ENCODE peak calls at places on chromosomes 5 and 9, in seven cellular contexts. One of them, this sample, is unnamed.

GRCh38 chr9:129185991-129186390 is 7.9 kb upstream of the IER5L start:
- DNase-seq in heart left ventricle: no peak
- DNase-seq in lung: no peak
- DNase-seq in right lobe of liver: no peak
- DNase-seq in psoas muscle: no peak
- DNase-seq in IMR-90: peak
- DNase-seq in CD4-positive, alpha-beta T cell: no peak
- DNase-seq in this sample: no peak

GRCh38 chr9:128565578-128565977 is 13.2 kb downstream of the SPTAN1 start:
- DNase-seq in heart left ventricle: no peak
- DNase-seq in lung: no peak
- DNase-seq in right lobe of liver: no peak
- DNase-seq in psoas muscle: no peak
- DNase-seq in IMR-90: no peak
- DNase-seq in CD4-positive, alpha-beta T cell: no peak
- DNase-seq in this sample: no peak

GRCh38 chr9:72790934-72791333 is 161.9 kb downstream of the ALDH1A1 start:
- DNase-seq in heart left ventricle: no peak
- DNase-seq in lung: no peak
- DNase-seq in right lobe of liver: no peak
- DNase-seq in psoas muscle: no peak
- DNase-seq in IMR-90: no peak
- DNase-seq in CD4-positive, alpha-beta T cell: no peak
- DNase-seq in this sample: no peak

GRCh38 chr5:123035950-123036390 is 555 bp downstream of the PPIC start:
- DNase-seq in heart left ventricle: peak
- DNase-seq in lung: peak
- DNase-seq in right lobe of liver: peak
- DNase-seq in psoas muscle: peak
- DNase-seq in IMR-90: peak
- DNase-seq in CD4-positive, alpha-beta T cell: no peak
- DNase-seq in this sample: no peak

GRCh38 chr5:76583163-76584047 is 39.8 kb downstream of the F2RL2 start:
- DNase-seq in heart left ventricle: no peak
- DNase-seq in lung: no peak
- DNase-seq in right lobe of liver: no peak
- DNase-seq in psoas muscle: no peak
- DNase-seq in IMR-90: peak
- DNase-seq in CD4-positive, alpha-beta T cell: no peak
- DNase-seq in this sample: no peak

GRCh38 chr5:132488590-132488989 is 2.0 kb downstream of the IRF1 start:
- DNase-seq in heart left ventricle: no peak
- DNase-seq in lung: no peak
- DNase-seq in right lobe of liver: no peak
- DNase-seq in psoas muscle: no peak
- DNase-seq in IMR-90: no peak
- DNase-seq in CD4-positive, alpha-beta T cell: no peak
- DNase-seq in this sample: no peak

GRCh38 chr5:31366941-31367340 is 165.0 kb downstream of the DROSHA start:
- DNase-seq in heart left ventricle: no peak
- DNase-seq in lung: no peak
- DNase-seq in right lobe of liver: no peak
- DNase-seq in psoas muscle: no peak
- DNase-seq in IMR-90: peak
- DNase-seq in CD4-positive, alpha-beta T cell: no peak
- DNase-seq in this sample: no peak

GRCh38 chr5:127998950-127999349 is 84.6 kb upstream of the SLC12A2 start:
- DNase-seq in heart left ventricle: no peak
- DNase-seq in lung: no peak
- DNase-seq in right lobe of liver: no peak
- DNase-seq in psoas muscle: no peak
- DNase-seq in IMR-90: no peak
- DNase-seq in CD4-positive, alpha-beta T cell: no peak
- DNase-seq in this sample: no peak

GRCh38 chr5:78508231-78508765 is 140.3 kb downstream of the LHFPL2 start:
- DNase-seq in heart left ventricle: no peak
- DNase-seq in lung: no peak
- DNase-seq in right lobe of liver: no peak
- DNase-seq in psoas muscle: no peak
- DNase-seq in IMR-90: peak
- DNase-seq in CD4-positive, alpha-beta T cell: no peak
- DNase-seq in this sample: no peak

GRCh38 chr5:173581408-173582197 is 34.8 kb downstream of the BOD1 start:
- DNase-seq in heart left ventricle: no peak
- DNase-seq in lung: peak
- DNase-seq in right lobe of liver: no peak
- DNase-seq in psoas muscle: no peak
- DNase-seq in IMR-90: peak
- DNase-seq in CD4-positive, alpha-beta T cell: peak
- DNase-seq in this sample: no peak

GRCh38 chr5:10689391-10690081 is 71.5 kb downstream of the DAP start:
- DNase-seq in heart left ventricle: no peak
- DNase-seq in lung: no peak
- DNase-seq in right lobe of liver: no peak
- DNase-seq in psoas muscle: no peak
- DNase-seq in IMR-90: peak
- DNase-seq in CD4-positive, alpha-beta T cell: no peak
- DNase-seq in this sample: no peak

GRCh38 chr9:133955821-133956411 is 36.2 kb downstream of the VAV2 start:
- DNase-seq in heart left ventricle: no peak
- DNase-seq in lung: no peak
- DNase-seq in right lobe of liver: no peak
- DNase-seq in psoas muscle: peak
- DNase-seq in IMR-90: peak
- DNase-seq in CD4-positive, alpha-beta T cell: peak
- DNase-seq in this sample: no peak
- TF ChIP-seq CTCF in heart left ventricle: no peak
- TF ChIP-seq CTCF in lung: no peak
- TF ChIP-seq CTCF in right lobe of liver: no peak
- TF ChIP-seq CTCF in psoas muscle: no peak
- TF ChIP-seq CTCF in IMR-90: peak
- TF ChIP-seq CTCF in CD4-positive, alpha-beta T cell: no peak
- TF ChIP-seq CTCF in this sample: peak

DNA sequence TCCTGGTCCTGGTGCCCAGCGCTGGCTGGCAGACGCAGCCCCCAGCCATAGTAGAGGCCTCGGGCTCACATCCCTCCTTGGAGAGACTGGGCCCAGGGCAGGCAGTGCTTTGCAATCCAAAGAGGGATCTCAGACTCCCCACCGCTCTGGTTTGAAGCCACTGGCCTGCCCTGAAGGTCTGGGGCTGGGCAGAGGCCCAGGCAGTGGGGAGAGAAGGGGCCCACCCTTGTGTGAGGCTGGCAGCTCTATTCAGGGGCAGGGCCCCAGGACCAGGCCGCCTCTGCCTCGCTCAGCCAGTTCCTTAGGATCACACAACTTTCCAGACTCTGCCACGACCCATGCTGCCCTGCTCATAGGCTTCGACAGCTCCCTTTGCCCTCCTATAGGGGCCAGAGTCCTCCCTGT is 10.7 kb upstream of the SEC16A start:
- DNase-seq in heart left ventricle: no peak
- DNase-seq in lung: no peak
- DNase-seq in right lobe of liver: no peak
- DNase-seq in psoas muscle: no peak
- DNase-seq in IMR-90: no peak
- DNase-seq in CD4-positive, alpha-beta T cell: no peak
- DNase-seq in this sample: no peak
- TF ChIP-seq CTCF in heart left ventricle: no peak
- TF ChIP-seq CTCF in lung: no peak
- TF ChIP-seq CTCF in right lobe of liver: no peak
- TF ChIP-seq CTCF in psoas muscle: no peak
- TF ChIP-seq CTCF in IMR-90: no peak
- TF ChIP-seq CTCF in CD4-positive, alpha-beta T cell: no peak
- TF ChIP-seq CTCF in this sample: no peak

DNA sequence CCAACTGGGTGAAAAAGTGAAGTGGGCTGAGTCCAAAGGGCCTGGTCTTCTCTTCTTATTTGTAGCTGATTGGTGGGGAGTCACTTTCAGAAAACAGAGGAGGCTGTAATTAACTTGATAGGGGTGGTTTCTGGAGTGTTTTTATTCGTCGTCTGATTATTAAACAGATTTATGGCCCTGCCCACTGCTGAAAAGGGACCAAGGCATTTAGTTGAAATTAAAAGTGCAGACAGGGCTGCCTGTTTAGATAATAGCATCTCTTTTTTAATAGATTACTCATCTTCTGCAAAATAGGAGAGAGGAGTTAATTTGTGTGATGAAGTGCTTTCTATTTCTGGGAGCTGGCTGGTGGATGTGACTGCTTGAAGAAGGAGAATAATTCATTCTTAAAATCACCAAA is 81.0 kb upstream of the SAP30L start:
- DNase-seq in heart left ventricle: no peak
- DNase-seq in lung: no peak
- DNase-seq in right lobe of liver: no peak
- DNase-seq in psoas muscle: no peak
- DNase-seq in IMR-90: no peak
- DNase-seq in CD4-positive, alpha-beta T cell: no peak
- DNase-seq in this sample: no peak
- TF ChIP-seq CTCF in heart left ventricle: no peak
- TF ChIP-seq CTCF in lung: no peak
- TF ChIP-seq CTCF in right lobe of liver: no peak
- TF ChIP-seq CTCF in psoas muscle: no peak
- TF ChIP-seq CTCF in IMR-90: no peak
- TF ChIP-seq CTCF in CD4-positive, alpha-beta T cell: no peak
- TF ChIP-seq CTCF in this sample: no peak

GRCh38 chr9:95071450-95071849 is 246.1 kb downstream of the FANCC start:
- DNase-seq in heart left ventricle: no peak
- DNase-seq in lung: no peak
- DNase-seq in right lobe of liver: no peak
- DNase-seq in psoas muscle: no peak
- DNase-seq in IMR-90: no peak
- DNase-seq in CD4-positive, alpha-beta T cell: no peak
- DNase-seq in this sample: no peak

GRCh38 chr9:95074632-95075269 is 242.8 kb downstream of the FANCC start:
- DNase-seq in heart left ventricle: no peak
- DNase-seq in lung: no peak
- DNase-seq in right lobe of liver: no peak
- DNase-seq in psoas muscle: no peak
- DNase-seq in IMR-90: no peak
- DNase-seq in CD4-positive, alpha-beta T cell: no peak
- DNase-seq in this sample: peak

GRCh38 chr9:95071925-95072324 is 245.6 kb downstream of the FANCC start:
- DNase-seq in heart left ventricle: no peak
- DNase-seq in lung: no peak
- DNase-seq in right lobe of liver: no peak
- DNase-seq in psoas muscle: no peak
- DNase-seq in IMR-90: no peak
- DNase-seq in CD4-positive, alpha-beta T cell: no peak
- DNase-seq in this sample: no peak

GRCh38 chr9:95073918-95074317 is 243.6 kb downstream of the FANCC start:
- DNase-seq in heart left ventricle: no peak
- DNase-seq in lung: no peak
- DNase-seq in right lobe of liver: no peak
- DNase-seq in psoas muscle: no peak
- DNase-seq in IMR-90: no peak
- DNase-seq in CD4-positive, alpha-beta T cell: no peak
- DNase-seq in this sample: peak

DNA sequence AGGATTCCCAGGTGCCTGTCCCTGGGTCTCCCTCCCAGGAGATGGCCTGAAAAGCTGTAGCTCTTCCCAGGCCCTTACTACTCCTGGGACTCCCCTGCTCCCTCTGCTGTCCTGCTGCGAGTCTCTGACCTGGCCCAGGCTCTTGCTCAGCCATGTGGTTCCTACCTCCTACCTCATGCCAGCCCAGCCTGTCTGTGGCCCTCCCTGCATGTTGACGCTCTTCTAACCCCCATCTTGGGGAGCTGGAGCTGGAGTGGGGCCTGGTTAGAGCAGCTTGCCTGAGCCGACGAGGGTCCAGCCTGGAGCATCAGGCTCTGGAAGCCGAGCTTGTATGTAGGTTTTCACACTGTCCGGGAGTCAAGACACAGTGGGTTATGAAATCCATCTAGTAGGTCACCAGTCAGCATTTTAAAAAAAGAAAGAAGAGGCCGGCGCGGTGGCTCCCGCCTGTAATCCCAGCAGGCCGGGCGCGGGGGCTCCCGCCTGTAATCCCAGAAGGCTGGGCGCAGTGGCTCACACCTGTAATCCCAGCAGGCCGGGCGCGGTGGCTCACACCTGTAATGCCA is 244.4 kb downstream of the FANCC start:
- DNase-seq in heart left ventricle: no peak
- DNase-seq in lung: no peak
- DNase-seq in right lobe of liver: no peak
- DNase-seq in psoas muscle: no peak
- DNase-seq in IMR-90: no peak
- DNase-seq in CD4-positive, alpha-beta T cell: no peak
- DNase-seq in this sample: peak
- TF ChIP-seq CTCF in heart left ventricle: peak
- TF ChIP-seq CTCF in lung: no peak
- TF ChIP-seq CTCF in right lobe of liver: no peak
- TF ChIP-seq CTCF in psoas muscle: peak
- TF ChIP-seq CTCF in IMR-90: peak
- TF ChIP-seq CTCF in CD4-positive, alpha-beta T cell: no peak
- TF ChIP-seq CTCF in this sample: no peak

DNA sequence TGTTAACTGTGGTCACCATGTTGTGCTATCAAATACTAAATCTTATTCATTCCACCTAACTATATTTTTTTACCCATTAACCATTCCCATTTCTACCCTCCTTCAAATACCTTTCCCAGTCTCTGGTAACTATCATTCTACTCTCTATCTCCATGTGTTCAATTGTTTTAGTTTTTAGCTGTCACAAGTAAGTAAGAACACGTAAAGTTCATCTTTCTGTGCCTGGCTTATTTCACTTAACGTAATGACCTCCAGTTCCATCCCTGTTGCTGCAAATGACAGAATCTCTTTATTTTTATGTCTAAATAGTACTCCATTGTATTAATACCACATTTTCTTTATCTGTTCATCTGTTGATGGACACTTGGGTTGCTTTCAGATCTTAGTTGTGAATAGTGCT is 485.1 kb upstream of the CD180 start:
- DNase-seq in heart left ventricle: no peak
- DNase-seq in lung: no peak
- DNase-seq in right lobe of liver: no peak
- DNase-seq in psoas muscle: no peak
- DNase-seq in IMR-90: no peak
- DNase-seq in CD4-positive, alpha-beta T cell: no peak
- DNase-seq in this sample: no peak
- TF ChIP-seq CTCF in heart left ventricle: no peak
- TF ChIP-seq CTCF in lung: no peak
- TF ChIP-seq CTCF in right lobe of liver: no peak
- TF ChIP-seq CTCF in psoas muscle: no peak
- TF ChIP-seq CTCF in IMR-90: no peak
- TF ChIP-seq CTCF in CD4-positive, alpha-beta T cell: no peak
- TF ChIP-seq CTCF in this sample: no peak

DNA sequence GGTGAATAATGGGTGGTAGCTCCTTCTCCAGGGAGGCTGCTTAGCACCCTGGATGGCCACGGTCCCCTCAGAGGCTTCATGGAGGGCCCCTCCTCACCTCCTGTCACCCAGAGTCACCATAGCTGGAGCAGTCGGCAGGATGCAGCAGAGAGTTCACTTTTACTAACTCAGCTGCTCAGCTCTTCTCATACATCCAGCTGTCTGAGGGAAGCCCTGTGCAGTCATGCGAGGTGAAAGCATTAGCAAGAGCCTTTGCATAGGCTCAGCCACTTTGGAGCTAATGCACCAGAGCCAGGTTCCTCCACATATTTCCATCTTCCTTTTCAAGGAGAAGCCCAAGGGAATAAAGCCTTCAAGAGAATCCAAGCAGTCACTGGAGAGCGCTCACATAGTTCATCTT is 499.2 kb downstream of the BNC2 start:
- DNase-seq in heart left ventricle: no peak
- DNase-seq in lung: no peak
- DNase-seq in right lobe of liver: no peak
- DNase-seq in psoas muscle: no peak
- DNase-seq in IMR-90: no peak
- DNase-seq in CD4-positive, alpha-beta T cell: no peak
- DNase-seq in this sample: no peak
- TF ChIP-seq CTCF in heart left ventricle: no peak
- TF ChIP-seq CTCF in lung: no peak
- TF ChIP-seq CTCF in right lobe of liver: no peak
- TF ChIP-seq CTCF in psoas muscle: no peak
- TF ChIP-seq CTCF in IMR-90: no peak
- TF ChIP-seq CTCF in CD4-positive, alpha-beta T cell: no peak
- TF ChIP-seq CTCF in this sample: no peak

GRCh38 chr5:66498791-66499207 is 97.4 kb upstream of the MAST4 start:
- DNase-seq in heart left ventricle: peak
- DNase-seq in lung: no peak
- DNase-seq in right lobe of liver: no peak
- DNase-seq in psoas muscle: no peak
- DNase-seq in IMR-90: no peak
- DNase-seq in CD4-positive, alpha-beta T cell: no peak
- DNase-seq in this sample: no peak
- TF ChIP-seq CTCF in heart left ventricle: no peak
- TF ChIP-seq CTCF in lung: no peak
- TF ChIP-seq CTCF in right lobe of liver: no peak
- TF ChIP-seq CTCF in psoas muscle: no peak
- TF ChIP-seq CTCF in IMR-90: no peak
- TF ChIP-seq CTCF in CD4-positive, alpha-beta T cell: no peak
- TF ChIP-seq CTCF in this sample: no peak

This sample was measured in type B pancreatic cell.